ENCODE peak calls at places on chromosomes 13 and 19, in eight cellular contexts. M is GM23248; I is mucosa of descending colon; Q is suprapubic skin; T is H9; Y is naive thymus-derived CD4-positive, alpha-beta T cell; Z is colonic mucosa; V is transverse colon. S is an unnamed sample. For H3K4me1, the result is how much of the 10 kb centered on the place peaks cover.

GRCh38 chr19:2500861-2501260 is 24.9 kb downstream of the GADD45B start:
- DNase-seq in M (no peak), I (no peak), Q (no peak), T (no peak), Y (no peak), Z (no peak), V (peak), S (no peak)

GRCh38 chr19:4016486-4016885 is 8.9 kb downstream of the PIAS4 start:
- DNase-seq in M (no peak), I (no peak), Q (no peak), T (no peak), Y (no peak), Z (no peak), V (no peak), S (no peak)

GRCh38 chr13:79593121-79593520 is 112.2 kb downstream of the NDFIP2 start:
- DNase-seq in M (no peak), I (no peak), Q (no peak), T (no peak), Y (no peak), Z (no peak), V (no peak), S (no peak)

GRCh38 chr13:25380082-25380481 is 8.3 kb downstream of the ATP8A2 start:
- DNase-seq in M (no peak), I (no peak), Q (no peak), T (no peak), Y (no peak), Z (no peak), V (no peak), S (no peak)

GRCh38 chr13:20672772-20673171 is 30.7 kb upstream of the IL17D start:
- DNase-seq in M (peak), I (no peak), Q (no peak), T (no peak), Y (no peak), Z (no peak), V (no peak), S (no peak)

GRCh38 chr13:36673838-36674326 is at the start of gene SERTM1:
- DNase-seq in M (peak), I (no peak), Q (no peak), T (peak), Y (no peak), Z (no peak), V (no peak), S (no peak)

GRCh38 chr13:114025432-114026127 is 51.7 kb upstream of the C13orf46 start:
- DNase-seq in M (no peak), I (peak), Q (no peak), T (no peak), Y (no peak), Z (no peak), V (peak), S (no peak)

GRCh38 chr19:3039641-3040077 is 10.6 kb upstream of the TLE2 start:
- DNase-seq in M (no peak), I (no peak), Q (no peak), T (peak), Y (no peak), Z (no peak), V (no peak), S (no peak)

GRCh38 chr13:73401769-73402168 is 343.0 kb downstream of the KLF5 start:
- DNase-seq in M (no peak), I (no peak), Q (no peak), T (no peak), Y (no peak), Z (no peak), V (no peak), S (no peak)

GRCh38 chr19:18999016-18999758 is 34.1 kb downstream of the SUGP2 start:
- DNase-seq in M (peak), I (no peak), Q (no peak), T (no peak), Y (no peak), Z (no peak), V (no peak), S (no peak)

GRCh38 chr19:18292810-18293641 is 11.6 kb upstream of the JUND start:
- DNase-seq in M (peak), I (peak), Q (peak), T (peak), Y (no peak), Z (peak), V (peak), S (peak)

GRCh38 chr19:19475845-19476828 is 39.2 kb downstream of the TSSK6 start:
- DNase-seq in M (peak), I (no peak), Q (peak), T (peak), Y (no peak), Z (no peak), V (no peak), S (no peak)

GRCh38 chr19:677201-677600 is 1.0 kb downstream of the FSTL3 start:
- DNase-seq in M (peak), I (peak), Q (peak), T (no peak), Y (no peak), Z (peak), V (peak), S (peak)

GRCh38 chr13:92224052-92224821 is 825.8 kb downstream of the GPC5 start:
- DNase-seq in M (peak), I (no peak), Q (no peak), T (no peak), Y (no peak), Z (no peak), V (no peak), S (no peak)

GRCh38 chr19:38709671-38710415 is 34.4 kb downstream of the CAPN12 start:
- DNase-seq in M (no peak), I (no peak), Q (no peak), T (no peak), Y (no peak), Z (no peak), V (no peak), S (no peak)
- H3K4me1 ChIP-seq in M (under half), I (under half), Q (half or more), T (under half), Y (under half), Z (under half), V (under half), S (half or more)

GRCh38 chr19:47024502-47024901 is 4.9 kb downstream of the NPAS1 start:
- DNase-seq in M (no peak), I (no peak), Q (no peak), T (no peak), Y (no peak), Z (no peak), V (no peak), S (no peak)

GRCh38 chr19:47028372-47028672 is 8.7 kb downstream of the NPAS1 start:
- DNase-seq in M (no peak), I (no peak), Q (no peak), T (peak), Y (no peak), Z (no peak), V (no peak), S (no peak)

GRCh38 chr19:47027586-47028371 is 8.1 kb downstream of the NPAS1 start:
- DNase-seq in M (no peak), I (no peak), Q (no peak), T (no peak), Y (no peak), Z (no peak), V (no peak), S (no peak)

GRCh38 chr19:47026889-47027288 is 7.3 kb downstream of the NPAS1 start:
- DNase-seq in M (no peak), I (no peak), Q (no peak), T (no peak), Y (no peak), Z (no peak), V (no peak), S (no peak)

DNA sequence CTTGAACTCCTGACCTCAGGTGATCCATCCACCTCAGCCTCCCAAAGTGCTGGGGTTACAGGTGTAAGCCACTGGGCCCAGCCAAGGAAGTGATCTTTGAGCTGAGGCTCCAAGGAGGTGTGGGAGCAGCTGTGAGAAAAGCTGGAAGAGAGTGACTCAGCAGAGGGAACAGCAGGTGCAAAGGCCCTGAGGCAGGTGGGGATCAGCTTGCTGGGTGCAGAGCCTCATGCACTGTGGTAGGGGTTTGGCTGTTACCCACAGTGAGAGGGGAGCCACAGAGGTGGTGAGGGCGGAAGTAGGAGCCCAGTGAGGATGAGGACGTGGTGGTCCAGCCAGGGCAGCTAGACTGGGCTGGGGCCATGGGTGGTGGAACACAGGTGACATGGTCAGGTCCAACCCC is 6.5 kb downstream of the NPAS1 start:
- DNase-seq in M (no peak), I (no peak), Q (no peak), T (no peak), Y (no peak), Z (no peak), V (no peak), S (no peak)
- H3K4me1 ChIP-seq in M (under half), I (under half), Q (under half), T (under half), Y (under half), Z (under half), V (under half), S (under half)

GRCh38 chr19:8030906-8031305 is 21.7 kb upstream of the CCL25 start:
- DNase-seq in M (peak), I (no peak), Q (no peak), T (no peak), Y (no peak), Z (no peak), V (no peak), S (no peak)
- H3K4me1 ChIP-seq in M (under half), I (under half), Q (under half), T (under half), Y (under half), Z (under half), V (under half), S (under half)

GRCh38 chr13:41696163-41697003 is 239.0 kb downstream of the RGCC start:
- DNase-seq in M (peak), I (no peak), Q (no peak), T (no peak), Y (no peak), Z (no peak), V (no peak), S (no peak)
- H3K4me1 ChIP-seq in M (half or more), I (under half), Q (under half), T (under half), Y (under half), Z (under half), V (under half), S (under half)

GRCh38 chr19:54352546-54352945 is 12.2 kb downstream of the LAIR1 start:
- DNase-seq in M (no peak), I (no peak), Q (no peak), T (no peak), Y (no peak), Z (no peak), V (no peak), S (no peak)

GRCh38 chr19:54351474-54351873 is 12.5 kb upstream of the LILRA4 start:
- DNase-seq in M (no peak), I (no peak), Q (no peak), T (no peak), Y (no peak), Z (no peak), V (no peak), S (no peak)

GRCh38 chr19:54355675-54356074 is 9.1 kb downstream of the LAIR1 start:
- DNase-seq in M (no peak), I (no peak), Q (no peak), T (no peak), Y (no peak), Z (no peak), V (no peak), S (no peak)

GRCh38 chr19:54354761-54355160 is 10.0 kb downstream of the LAIR1 start:
- DNase-seq in M (no peak), I (no peak), Q (no peak), T (no peak), Y (no peak), Z (no peak), V (no peak), S (no peak)

DNA sequence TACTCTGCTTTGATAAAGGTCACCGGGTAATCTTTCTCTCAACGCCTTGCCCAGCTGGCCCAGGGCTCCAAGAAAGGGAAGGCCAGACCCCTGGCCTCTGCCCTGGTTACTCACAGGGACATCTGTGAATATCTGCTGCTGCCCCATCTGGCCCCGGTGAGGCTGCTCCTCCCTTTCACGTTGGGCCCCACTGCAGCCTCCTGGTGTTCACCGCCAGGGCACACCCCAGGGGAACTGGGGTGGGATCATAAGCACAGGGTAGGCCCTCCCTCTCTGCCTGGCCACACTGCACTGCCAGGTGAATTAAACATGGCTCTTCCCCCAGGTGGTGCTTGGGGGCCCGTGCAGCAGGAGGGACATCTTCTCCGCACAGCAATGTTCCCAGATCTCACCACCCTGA is 12.7 kb downstream of the LAIR1 start:
- DNase-seq in M (no peak), I (no peak), Q (no peak), T (no peak), Y (no peak), Z (no peak), V (no peak), S (no peak)
- H3K4me1 ChIP-seq in M (under half), I (under half), Q (under half), T (under half), Y (under half), Z (under half), V (under half), S (under half)

GRCh38 chr19:41327499-41328156 is 17.7 kb downstream of the CCDC97 start:
- DNase-seq in M (peak), I (peak), Q (peak), T (peak), Y (peak), Z (peak), V (peak), S (peak)
- H3K4me1 ChIP-seq in M (under half), I (under half), Q (half or more), T (under half), Y (under half), Z (under half), V (half or more), S (half or more)

DNA sequence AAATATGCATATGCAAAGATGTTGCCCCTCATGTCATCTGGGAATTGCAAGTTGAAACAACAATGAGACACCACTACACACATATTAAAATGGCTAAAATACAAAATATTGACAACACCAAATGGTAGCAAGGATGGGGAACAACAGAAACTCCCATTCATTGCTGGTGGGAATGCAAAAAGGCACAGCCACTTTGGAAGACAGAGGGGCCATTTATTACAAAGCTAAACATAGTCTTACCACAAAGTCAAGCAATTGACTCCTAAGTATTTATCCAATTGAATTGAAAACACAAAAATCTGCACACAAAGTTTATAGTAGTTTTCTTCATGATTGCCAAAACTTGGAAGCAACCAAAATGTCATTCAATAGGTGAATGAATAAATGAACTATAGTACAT is 6.1 kb upstream of the SERPINE3 start:
- DNase-seq in M (no peak), I (no peak), Q (no peak), T (no peak), Y (no peak), Z (no peak), V (no peak), S (no peak)
- H3K4me1 ChIP-seq in M (under half), I (under half), Q (under half), T (under half), Y (under half), Z (under half), V (under half), S (under half)